ENCODE peak calls at places on chromosomes 6 and 20, in eight cellular contexts. J is heart right ventricle, G is NCI-H1105, K is NCI-H2171 treated with DMSO at 0.1 percent for 48 hours, I is Caki2, B is brain microvascular endothelial cell, C is endothelial cell, T is small intestine. H is an unnamed sample.

GRCh38 chr20:17690144-17690543 is 8.1 kb upstream of the RRBP1 start:
- DNase-seq in K (no peak), B (no peak), C (no peak), G (no peak), T (no peak), I (no peak), J (no peak), H (no peak)

GRCh38 chr6:43900560-43901329 is 130.7 kb downstream of the VEGFA start:
- DNase-seq in K (peak), J (no peak), T (peak), B (no peak), I (no peak), C (no peak), G (no peak), H (no peak)

GRCh38 chr6:44452725-44453124 is 65.2 kb downstream of the CDC5L start:
- DNase-seq in J (no peak), G (no peak), T (no peak), K (no peak), I (peak), C (no peak), B (peak), H (no peak)

GRCh38 chr6:129476810-129477209 is 233.2 kb downstream of the ARHGAP18 start:
- DNase-seq in J (no peak), B (no peak), G (no peak), T (no peak), C (no peak), I (no peak), K (no peak), H (no peak)

GRCh38 chr6:155310596-155310995 is 3.7 kb downstream of the TFB1M start:
- DNase-seq in J (no peak), G (no peak), T (no peak), C (no peak), K (no peak), B (no peak), I (no peak), H (no peak)

GRCh38 chr6:137839076-137839475 is 28.0 kb upstream of the TNFAIP3 start:
- DNase-seq in B (no peak), C (no peak), K (no peak), G (no peak), J (no peak), T (no peak), I (no peak), H (no peak)

GRCh38 chr20:50572922-50573777 is 63.0 kb downstream of the PTPN1 start:
- DNase-seq in J (no peak), B (no peak), C (no peak), G (peak), K (peak), I (no peak), T (no peak), H (peak)

GRCh38 chr20:53826597-53827291 is 233.1 kb upstream of the ZNF217 start:
- DNase-seq in I (peak), T (no peak), K (peak), G (no peak), C (no peak), J (no peak), B (no peak), H (no peak)

GRCh38 chr6:30544666-30545272 is 11.5 kb downstream of the GNL1 start:
- DNase-seq in J (no peak), K (peak), T (peak), C (no peak), G (peak), I (peak), B (peak), H (no peak)

GRCh38 chr6:155224031-155224451 is 39.8 kb upstream of the CLDN20 start:
- DNase-seq in T (no peak), B (peak), C (no peak), G (no peak), I (peak), K (no peak), J (no peak), H (no peak)

GRCh38 chr6:106037060-106037459 is 49.1 kb upstream of the PRDM1 start:
- DNase-seq in B (no peak), T (no peak), I (no peak), G (no peak), J (no peak), C (no peak), K (no peak), H (no peak)

GRCh38 chr6:139364302-139364981 is 10.0 kb downstream of the CITED2 start:
- DNase-seq in K (peak), J (no peak), C (no peak), B (no peak), T (peak), G (peak), I (peak), H (no peak)

GRCh38 chr20:31606928-31607639 is 2.0 kb downstream of the ID1 start:
- DNase-seq in B (no peak), J (peak), K (peak), T (peak), C (no peak), I (peak), G (peak), H (no peak)

GRCh38 chr6:53794073-53794719 is 609 bp upstream of the LRRC1 start:
- DNase-seq in I (peak), K (peak), J (peak), C (peak), G (peak), B (peak), T (peak), H (peak)

GRCh38 chr6:150599199-150600002 is at the start of gene PLEKHG1:
- DNase-seq in J (peak), G (peak), B (peak), I (peak), K (peak), T (peak), C (peak), H (peak)

GRCh38 chr6:147001621-147002020 is 202.6 kb upstream of the STXBP5 start:
- DNase-seq in G (no peak), T (no peak), K (no peak), J (no peak), B (no peak), C (no peak), I (no peak), H (no peak)

GRCh38 chr6:100988391-100988999 is 107.4 kb upstream of the ASCC3 start:
- DNase-seq in G (no peak), I (no peak), K (no peak), T (no peak), C (no peak), J (no peak), B (no peak), H (no peak)

GRCh38 chr6:21987501-21987957 is 309.3 kb downstream of the PRL start:
- DNase-seq in I (peak), C (peak), K (no peak), B (peak), T (peak), J (peak), G (no peak), H (no peak)

GRCh38 chr6:1229301-1229700 is 82.6 kb upstream of the FOXQ1 start:
- DNase-seq in T (no peak), J (no peak), B (no peak), G (no peak), K (no peak), I (no peak), C (no peak), H (no peak)

GRCh38 chr6:156350337-156350736 is 426.8 kb upstream of the ARID1B start:
- DNase-seq in T (no peak), B (no peak), C (no peak), I (no peak), J (no peak), K (no peak), G (no peak), H (no peak)

GRCh38 chr6:99613398-99613704 is 6.7 kb downstream of the PRDM13 start:
- DNase-seq in T (no peak), I (peak), C (peak), K (no peak), B (no peak), J (peak), G (no peak), H (no peak)

GRCh38 chr20:50281831-50282591 is 91.4 kb downstream of the CEBPB start:
- DNase-seq in C (peak), J (no peak), T (no peak), G (no peak), K (no peak), B (no peak), I (no peak), H (no peak)

GRCh38 chr20:64164123-64164836 is at the start of gene MYT1:
- DNase-seq in B (no peak), K (peak), I (no peak), T (no peak), C (no peak), G (peak), J (no peak), H (no peak)

GRCh38 chr20:62401331-62401779 is 5.7 kb downstream of the CABLES2 start:
- DNase-seq in I (no peak), J (no peak), K (no peak), T (no peak), G (no peak), B (no peak), C (peak), H (no peak)

GRCh38 chr20:10007747-10008146 is 27.0 kb upstream of the ANKEF1 start:
- DNase-seq in I (no peak), K (peak), B (no peak), T (no peak), G (no peak), C (no peak), J (no peak), H (no peak)

GRCh38 chr6:128807577-128807976 is 75.4 kb upstream of the LAMA2 start:
- DNase-seq in I (peak), G (no peak), T (peak), C (no peak), B (no peak), K (peak), J (no peak), H (no peak)

GRCh38 chr6:23690650-23691049 is 435.4 kb upstream of the NRSN1 start:
- DNase-seq in G (peak), T (no peak), J (no peak), B (no peak), I (no peak), C (no peak), K (no peak), H (no peak)

GRCh38 chr6:139588076-139588639 is 213.7 kb upstream of the CITED2 start:
- DNase-seq in T (peak), I (peak), G (peak), J (no peak), K (peak), C (no peak), B (peak), H (no peak)

GRCh38 chr6:14743465-14744211 is 502.2 kb upstream of the JARID2 start:
- DNase-seq in I (peak), C (no peak), G (no peak), J (no peak), T (peak), B (peak), K (no peak), H (no peak)

GRCh38 chr20:3800878-3801260 is 4.8 kb downstream of the CDC25B start:
- DNase-seq in I (no peak), K (no peak), G (no peak), J (no peak), B (no peak), C (no peak), T (no peak), H (no peak)

GRCh38 chr20:54340667-54341081 is 132.8 kb downstream of the PFDN4 start:
- DNase-seq in K (no peak), T (no peak), J (no peak), G (no peak), C (no peak), B (peak), I (peak), H (no peak)

GRCh38 chr6:51554029-51554428 is 533.4 kb downstream of the PKHD1 start:
- DNase-seq in G (no peak), J (no peak), C (no peak), T (no peak), B (no peak), I (no peak), K (no peak), H (no peak)

GRCh38 chr6:13304580-13305255 is 23.6 kb downstream of the TBC1D7 start:
- DNase-seq in G (no peak), I (no peak), T (no peak), J (no peak), K (no peak), C (no peak), B (no peak), H (no peak)

GRCh38 chr6:121436966-121437756 is 1.7 kb downstream of the GJA1 start:
- DNase-seq in T (peak), G (peak), I (peak), K (no peak), J (peak), C (peak), B (peak), H (no peak)

GRCh38 chr20:54293526-54293925 is 85.6 kb downstream of the PFDN4 start:
- DNase-seq in I (peak), J (no peak), T (no peak), B (no peak), K (no peak), C (no peak), G (no peak), H (no peak)

GRCh38 chr6:6560909-6561308 is 27.6 kb upstream of the LY86 start:
- DNase-seq in G (no peak), J (no peak), I (peak), T (no peak), B (no peak), C (no peak), K (no peak), H (no peak)

GRCh38 chr6:9514146-9514545 is 900.7 kb downstream of the TFAP2A start:
- DNase-seq in T (no peak), C (no peak), I (no peak), J (no peak), K (no peak), G (no peak), B (no peak), H (no peak)

GRCh38 chr6:149510793-149511512 is 26.1 kb upstream of the ZC3H12D start:
- DNase-seq in K (no peak), J (no peak), B (no peak), C (no peak), I (no peak), T (no peak), G (no peak), H (no peak)

GRCh38 chr6:19380287-19380686 is 456.9 kb upstream of the ID4 start:
- DNase-seq in B (peak), G (no peak), C (no peak), I (no peak), T (no peak), J (no peak), K (peak), H (no peak)

H was measured in occipital lobe.